ENCODE peak calls at places on chromosomes 4 and X, in four cellular contexts. One of them, this sample, is unnamed.

GRCh38 chrX:31580726-31581125 is 508.9 kb upstream of the FTHL17 start:
- DNase-seq in ovary: no peak
- DNase-seq in heart right ventricle: no peak
- DNase-seq in OCI-LY7: no peak
- DNase-seq in this sample: no peak

GRCh38 chr4:10144971-10145370 is 28.4 kb upstream of the WDR1 start:
- DNase-seq in ovary: no peak
- DNase-seq in heart right ventricle: no peak
- DNase-seq in OCI-LY7: no peak
- DNase-seq in this sample: no peak

GRCh38 chr4:112253382-112254000 is 21.9 kb downstream of the AP1AR start:
- DNase-seq in ovary: no peak
- DNase-seq in heart right ventricle: no peak
- DNase-seq in OCI-LY7: no peak
- DNase-seq in this sample: no peak

GRCh38 chr4:5710065-5710961 is 688 bp upstream of the EVC start:
- DNase-seq in ovary: no peak
- DNase-seq in heart right ventricle: no peak
- DNase-seq in OCI-LY7: no peak
- DNase-seq in this sample: no peak

GRCh38 chr4:3791910-3792542 is 25.8 kb downstream of the ADRA2C start:
- DNase-seq in ovary: no peak
- DNase-seq in heart right ventricle: peak; percentile 56
- DNase-seq in OCI-LY7: peak; percentile 20
- DNase-seq in this sample: peak; percentile 28

GRCh38 chr4:37477126-37477525 is 209.1 kb downstream of the RELL1 start:
- DNase-seq in ovary: no peak
- DNase-seq in heart right ventricle: no peak
- DNase-seq in OCI-LY7: no peak
- DNase-seq in this sample: no peak

GRCh38 chrX:80120335-80120734 is 105.8 kb downstream of the TBX22 start:
- DNase-seq in ovary: no peak
- DNase-seq in heart right ventricle: no peak
- DNase-seq in OCI-LY7: no peak
- DNase-seq in this sample: no peak

GRCh38 chrX:9676738-9677097 is 88.9 kb downstream of the GPR143 start:
- DNase-seq in ovary: no peak
- DNase-seq in heart right ventricle: no peak
- DNase-seq in OCI-LY7: no peak
- DNase-seq in this sample: peak; percentile 12

GRCh38 chr4:94934201-94934600 is 176.4 kb downstream of the BMPR1B start:
- DNase-seq in ovary: no peak
- DNase-seq in heart right ventricle: no peak
- DNase-seq in OCI-LY7: no peak
- DNase-seq in this sample: no peak

DNA sequence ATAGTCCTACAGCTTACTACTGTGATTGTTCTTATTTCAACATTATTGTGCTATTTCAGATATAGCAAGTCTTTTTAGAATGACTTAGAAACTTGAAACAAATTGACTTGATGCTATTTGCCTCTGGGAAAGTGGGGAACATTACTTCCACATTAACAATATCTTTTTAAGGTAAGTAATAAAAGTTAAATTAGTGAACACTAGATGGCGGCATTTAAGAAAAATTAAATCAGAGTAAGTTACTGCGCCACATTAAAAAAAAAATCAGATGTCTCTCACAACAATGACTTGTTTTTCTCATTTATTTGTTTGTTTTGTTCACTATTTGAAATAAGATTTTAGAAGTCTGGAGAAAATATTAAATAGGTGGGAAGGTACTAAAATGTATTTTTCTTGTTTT is 1026.9 kb upstream of the SLIT2 start:
- DNase-seq in ovary: no peak
- DNase-seq in heart right ventricle: no peak
- DNase-seq in OCI-LY7: peak; percentile 60
- DNase-seq in this sample: no peak
- TF ChIP-seq CTCF in ovary: no peak
- TF ChIP-seq CTCF in heart right ventricle: peak; percentile 62
- TF ChIP-seq CTCF in OCI-LY7: peak; percentile 83
- TF ChIP-seq CTCF in this sample: peak; percentile 4

GRCh38 chr4:39022241-39022640 is 10.0 kb downstream of the TMEM156 start:
- DNase-seq in ovary: no peak
- DNase-seq in heart right ventricle: no peak
- DNase-seq in OCI-LY7: no peak
- DNase-seq in this sample: no peak
- H3K4me3 ChIP-seq in ovary: no peak overlapping the region
- H3K4me3 ChIP-seq in heart right ventricle: no peak overlapping the region
- H3K4me3 ChIP-seq in OCI-LY7: no peak overlapping the region
- H3K4me3 ChIP-seq in this sample: no peak overlapping the region

GRCh38 chr4:57044996-57045395 is 65.2 kb downstream of the IGFBP7 start:
- DNase-seq in ovary: no peak
- DNase-seq in heart right ventricle: no peak
- DNase-seq in OCI-LY7: no peak
- DNase-seq in this sample: no peak
- TF ChIP-seq CTCF in ovary: no peak
- TF ChIP-seq CTCF in heart right ventricle: no peak
- TF ChIP-seq CTCF in OCI-LY7: no peak
- TF ChIP-seq CTCF in this sample: no peak

DNA sequence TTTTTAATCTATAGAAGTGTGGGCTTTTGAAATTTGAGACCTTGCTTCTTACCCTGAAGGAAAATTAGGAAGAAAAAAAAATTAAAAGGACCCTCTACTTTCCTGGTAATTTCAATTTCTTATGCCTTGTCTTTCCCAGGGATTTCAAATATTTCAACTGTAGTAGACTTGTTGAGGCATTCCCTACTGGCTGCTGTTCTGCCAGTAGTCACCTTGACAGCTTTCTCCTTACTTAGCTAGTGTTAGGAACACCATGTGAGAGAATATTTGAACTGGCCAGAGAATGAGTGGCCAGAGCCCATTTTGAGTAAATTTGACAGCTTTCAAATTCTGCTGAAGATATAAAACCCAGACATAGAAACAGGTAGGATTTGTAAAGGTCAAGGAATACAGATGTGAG is 24.0 kb upstream of the GBA3 start:
- DNase-seq in ovary: no peak
- DNase-seq in heart right ventricle: no peak
- DNase-seq in OCI-LY7: no peak
- DNase-seq in this sample: no peak
- H3K4me3 ChIP-seq in ovary: no peak overlapping the region
- H3K4me3 ChIP-seq in heart right ventricle: no peak overlapping the region
- H3K4me3 ChIP-seq in OCI-LY7: no peak overlapping the region
- H3K4me3 ChIP-seq in this sample: no peak overlapping the region

DNA sequence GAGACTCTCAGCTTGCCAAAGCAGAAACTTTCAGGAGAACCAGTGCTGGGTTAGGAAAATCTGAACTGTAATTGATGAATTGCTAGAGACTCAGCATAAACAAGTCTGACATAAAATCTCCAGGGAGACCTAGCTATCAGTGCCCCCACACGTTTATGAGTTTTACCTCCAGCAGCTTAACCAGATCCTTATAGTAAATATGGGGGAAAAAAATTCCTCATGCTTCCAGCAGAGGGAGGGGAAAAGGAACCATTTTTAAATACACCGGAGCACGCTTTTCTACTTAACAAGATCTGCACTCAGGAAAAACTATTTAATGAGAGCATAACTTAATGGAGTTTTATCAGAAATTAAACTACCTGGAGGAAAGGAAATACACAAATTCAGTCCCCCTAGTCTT is 1040.7 kb upstream of the INTU start:
- DNase-seq in ovary: no peak
- DNase-seq in heart right ventricle: no peak
- DNase-seq in OCI-LY7: no peak
- DNase-seq in this sample: no peak
- TF ChIP-seq CTCF in ovary: no peak
- TF ChIP-seq CTCF in heart right ventricle: peak; percentile 33
- TF ChIP-seq CTCF in OCI-LY7: no peak
- TF ChIP-seq CTCF in this sample: no peak

GRCh38 chr4:186266699-186267467 is 894 bp downstream of the F11 start:
- DNase-seq in ovary: no peak
- DNase-seq in heart right ventricle: no peak
- DNase-seq in OCI-LY7: no peak
- DNase-seq in this sample: no peak
- H3K4me3 ChIP-seq in ovary: no peak overlapping the region
- H3K4me3 ChIP-seq in heart right ventricle: no peak overlapping the region
- H3K4me3 ChIP-seq in OCI-LY7: no peak overlapping the region
- H3K4me3 ChIP-seq in this sample: no peak overlapping the region

DNA sequence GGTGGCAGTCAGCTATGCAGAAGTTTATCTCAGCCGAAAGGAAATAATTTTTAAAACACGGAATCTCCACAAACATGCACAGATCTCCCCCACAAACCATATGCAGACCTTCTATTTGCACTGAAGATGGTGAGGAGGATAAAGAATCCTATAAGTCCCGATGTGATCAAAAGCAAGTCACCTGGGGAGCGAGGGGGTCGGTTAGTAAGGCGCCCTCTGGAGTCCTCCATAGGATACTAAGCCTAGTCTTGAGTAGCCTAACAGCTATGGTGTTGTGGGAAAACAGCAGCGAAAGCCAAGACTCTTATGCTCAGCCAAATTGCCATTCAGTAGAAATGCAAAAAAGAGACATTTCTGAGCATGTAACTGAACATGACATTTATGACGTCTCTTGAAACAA is 210.9 kb downstream of the FRMPD4 start:
- DNase-seq in ovary: no peak
- DNase-seq in heart right ventricle: no peak
- DNase-seq in OCI-LY7: peak; percentile 1
- DNase-seq in this sample: no peak
- TF ChIP-seq CTCF in ovary: no peak
- TF ChIP-seq CTCF in heart right ventricle: no peak
- TF ChIP-seq CTCF in OCI-LY7: peak; percentile 26
- TF ChIP-seq CTCF in this sample: no peak

This sample was measured in GM12865.